ENCODE peak calls at places on chromosomes 13 and 19, in five cellular contexts. N is testis, I is IMR-90, D is AG04450, U is dorsolateral prefrontal cortex. O is an unnamed sample.

GRCh38 chr13:95641291-95641811 is 3.2 kb downstream of the DZIP1 start:
- DNase-seq in I (peak; percentile 27), N (peak; percentile 49), D (no peak), U (peak; percentile 59), O (no peak)

GRCh38 chr19:19261350-19262189 is 11.5 kb downstream of the TM6SF2 start:
- DNase-seq in U (no peak), I (no peak), N (no peak), D (no peak), O (no peak)

GRCh38 chr19:23403581-23404324 is 8.5 kb upstream of the ZNF91 start:
- DNase-seq in I (no peak), U (no peak), N (no peak), D (no peak), O (no peak)

GRCh38 chr13:50911051-50911690 is 1.6 kb downstream of the RNASEH2B start:
- DNase-seq in D (no peak), N (no peak), I (no peak), U (no peak), O (no peak)

GRCh38 chr19:36876993-36877938 is 26.6 kb downstream of the ZNF345 start:
- DNase-seq in U (no peak), D (no peak), I (no peak), N (no peak), O (no peak)

GRCh38 chr13:93345642-93346220 is 119.1 kb downstream of the GPC6 start:
- DNase-seq in U (no peak), D (no peak), N (no peak), I (no peak), O (no peak)

GRCh38 chr13:24127116-24127631 is 33.3 kb upstream of the SPATA13 start:
- DNase-seq in N (no peak), U (no peak), D (no peak), I (peak; percentile 43), O (no peak)

GRCh38 chr13:96993660-96994029 is 631 bp downstream of the OXGR1 start:
- DNase-seq in U (no peak), N (no peak), I (no peak), D (no peak), O (no peak)

GRCh38 chr19:31352782-31353651 is 3.8 kb upstream of the TSHZ3 start:
- DNase-seq in N (no peak), U (no peak), I (no peak), D (no peak), O (no peak)

GRCh38 chr19:39024875-39025641 is 7.3 kb downstream of the FBXO27 start:
- DNase-seq in I (no peak), D (no peak), U (no peak), N (no peak), O (no peak)

GRCh38 chr19:4647676-4648644 is 8.6 kb downstream of the TNFAIP8L1 start:
- DNase-seq in U (no peak), N (peak; percentile 30), D (no peak), I (no peak), O (no peak)
- H3K4me3 ChIP-seq in U (no peak overlapping the region), N (no peak overlapping the region), D (no peak overlapping the region), I (no peak overlapping the region), O (no peak overlapping the region)

GRCh38 chr13:72537782-72538181 is 189.6 kb downstream of the MZT1 start:
- DNase-seq in U (no peak), D (no peak), I (no peak), N (no peak), O (no peak)

GRCh38 chr13:72535076-72535475 is 192.4 kb downstream of the MZT1 start:
- DNase-seq in I (no peak), N (no peak), D (no peak), U (no peak), O (no peak)

GRCh38 chr13:72539925-72540324 is 187.5 kb downstream of the MZT1 start:
- DNase-seq in D (no peak), N (no peak), U (no peak), I (no peak), O (no peak)

GRCh38 chr13:72537400-72537780 is 190.0 kb downstream of the MZT1 start:
- DNase-seq in U (no peak), D (no peak), I (no peak), N (no peak), O (no peak)

DNA sequence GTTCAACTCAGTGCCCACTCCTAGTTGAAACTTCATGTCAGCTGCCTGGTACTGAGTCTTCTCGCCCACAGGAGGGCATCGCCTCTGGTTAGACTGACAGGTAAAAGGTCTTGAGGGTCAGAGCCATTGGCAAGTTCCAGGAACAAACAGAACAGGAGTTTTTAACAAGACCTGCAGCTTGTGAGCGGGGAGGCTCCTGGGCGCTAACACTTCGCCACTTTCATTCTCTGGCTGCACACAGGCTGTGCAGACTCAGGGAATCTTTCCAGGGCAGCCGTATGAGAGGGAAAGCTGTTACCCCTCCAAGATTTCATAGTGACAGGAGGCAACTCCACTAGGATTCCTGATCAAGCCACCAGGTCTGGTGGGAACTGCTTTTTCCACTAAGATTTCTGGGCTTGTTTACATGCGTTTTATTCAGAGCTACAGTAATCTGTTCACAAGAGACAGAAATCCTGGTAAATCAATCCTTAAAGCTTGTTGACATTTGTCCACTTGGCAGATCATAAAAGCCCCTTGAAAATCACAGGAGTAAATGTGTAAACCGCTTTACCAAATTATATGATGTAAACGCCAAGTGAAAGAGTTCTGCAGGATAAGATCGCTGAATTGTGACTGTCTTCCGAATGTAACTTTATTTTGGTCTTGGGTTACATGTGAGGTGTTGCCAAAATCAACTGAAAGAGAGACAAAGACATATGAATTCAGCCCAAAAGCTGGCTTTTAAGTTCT is 190.6 kb downstream of the MZT1 start:
- DNase-seq in N (no peak), D (no peak), I (no peak), U (no peak), O (no peak)
- TF ChIP-seq CTCF in N (no peak), D (no peak), I (no peak), U (no peak), O (no peak)

DNA sequence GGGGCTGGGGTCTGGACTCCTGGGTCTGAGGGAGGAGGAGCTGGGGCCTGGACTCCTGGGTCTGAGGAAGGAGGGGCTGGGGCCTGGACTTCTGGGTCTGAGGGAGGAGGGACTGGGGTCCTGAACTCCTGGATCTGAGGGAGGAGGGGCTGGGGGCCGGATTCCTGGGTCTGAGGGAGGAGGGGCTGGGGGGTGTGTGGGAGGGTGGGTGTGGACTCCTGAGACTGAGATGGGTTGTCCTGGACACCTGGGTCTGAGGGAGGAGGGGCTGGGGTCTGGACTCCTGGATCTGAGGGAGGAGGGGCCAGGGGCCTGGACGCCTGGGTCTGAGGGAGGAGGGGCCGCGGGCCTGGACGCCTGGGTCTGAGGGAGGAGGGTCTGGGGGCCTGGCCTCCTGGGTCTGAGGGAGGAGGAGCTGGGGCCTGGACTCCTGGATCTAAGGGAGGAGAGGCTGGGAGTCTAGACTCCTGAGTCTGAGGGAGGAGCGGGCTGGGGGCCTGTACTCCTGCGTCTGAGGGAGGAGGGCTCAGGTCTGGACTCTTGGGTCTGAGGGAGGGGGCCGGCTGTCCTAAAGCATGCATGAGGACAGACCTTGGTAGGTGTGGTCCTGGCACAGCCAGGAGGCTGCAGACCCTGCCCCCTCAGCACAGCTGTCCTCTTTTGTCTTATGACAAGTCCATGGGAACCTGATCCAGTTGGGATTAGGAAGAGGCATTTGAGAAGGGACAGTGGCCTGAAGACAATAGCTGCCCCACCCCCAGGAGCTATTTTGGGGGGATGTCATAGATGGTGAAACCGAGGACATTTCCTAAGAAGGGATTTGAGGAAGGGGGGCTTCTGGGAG is 1.4 kb downstream of the TNNT1 start:
- DNase-seq in N (no peak), D (no peak), I (no peak), U (no peak), O (peak; percentile 62)
- H3K27me3 ChIP-seq in N (no peaks in the 10 kb centered on the region), D (peaks cover 42% of the 10 kb centered on the region), I (peaks cover 51% of the 10 kb centered on the region), U (peaks cover 56% of the 10 kb centered on the region), O (no peaks in the 10 kb centered on the region)

GRCh38 chr19:11052391-11052790 is 36.9 kb upstream of the LDLR start:
- DNase-seq in I (no peak), D (no peak), N (no peak), U (no peak), O (no peak)
- H3K4me3 ChIP-seq in I (no peak overlapping the region), D (no peak overlapping the region), N (no peak overlapping the region), U (no peak overlapping the region), O (no peak overlapping the region)

DNA sequence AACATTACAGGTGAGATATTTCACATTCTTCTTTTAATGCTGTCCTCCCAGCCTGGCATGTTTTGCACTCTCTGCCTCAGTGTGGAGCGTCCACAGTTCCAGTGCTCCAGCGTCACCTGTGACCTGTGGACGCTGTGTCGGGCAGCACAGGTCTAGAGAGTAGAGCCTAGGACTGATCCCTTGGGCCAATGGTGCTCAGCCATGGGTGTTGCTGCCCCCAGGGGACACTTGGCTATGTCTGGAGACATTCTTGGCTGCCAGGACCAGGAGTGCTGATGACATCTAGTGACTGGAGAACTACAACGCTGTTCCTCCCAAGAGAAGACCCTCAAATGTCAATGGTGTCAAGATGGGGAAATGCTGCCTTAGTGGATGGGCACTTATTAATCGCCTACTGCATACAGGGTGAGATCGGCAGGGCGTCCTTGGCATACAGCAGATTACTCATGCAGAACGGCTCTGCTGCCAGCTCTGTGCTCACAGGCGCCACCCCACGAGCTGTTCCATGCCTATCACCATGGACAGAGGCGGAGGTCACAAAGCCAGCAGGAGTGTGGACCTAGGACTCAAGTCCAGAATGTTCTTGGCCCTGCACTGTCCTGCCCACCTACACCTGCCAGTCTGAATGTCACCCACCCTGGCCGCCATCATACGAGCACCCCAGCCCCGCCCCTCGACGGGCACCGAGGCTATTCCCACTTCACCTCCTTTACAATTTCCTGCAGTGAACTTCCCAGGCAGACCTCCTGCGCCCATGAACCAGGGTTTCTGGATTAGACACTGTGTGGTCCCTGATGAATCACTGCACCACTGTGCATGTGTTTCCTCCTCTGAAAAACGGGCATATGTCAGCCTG is 13.9 kb upstream of the MADCAM1 start:
- DNase-seq in I (no peak), N (no peak), U (no peak), D (no peak), O (no peak)
- TF ChIP-seq CTCF in I (no peak), N (no peak), U (no peak), D (no peak), O (no peak)

GRCh38 chr19:17616961-17617806 is 61.7 kb downstream of the COLGALT1 start:
- DNase-seq in N (peak; percentile 92), D (no peak), I (peak; percentile 9), U (no peak), O (peak; percentile 24)

GRCh38 chr19:17614476-17614875 is 59.0 kb downstream of the COLGALT1 start:
- DNase-seq in D (no peak), U (no peak), N (no peak), I (no peak), O (no peak)

GRCh38 chr19:17617807-17618192 is 62.4 kb downstream of the COLGALT1 start:
- DNase-seq in D (no peak), N (no peak), U (no peak), I (no peak), O (no peak)

GRCh38 chr19:17616686-17616960 is 61.2 kb downstream of the COLGALT1 start:
- DNase-seq in I (no peak), N (no peak), D (no peak), U (no peak), O (no peak)

DNA sequence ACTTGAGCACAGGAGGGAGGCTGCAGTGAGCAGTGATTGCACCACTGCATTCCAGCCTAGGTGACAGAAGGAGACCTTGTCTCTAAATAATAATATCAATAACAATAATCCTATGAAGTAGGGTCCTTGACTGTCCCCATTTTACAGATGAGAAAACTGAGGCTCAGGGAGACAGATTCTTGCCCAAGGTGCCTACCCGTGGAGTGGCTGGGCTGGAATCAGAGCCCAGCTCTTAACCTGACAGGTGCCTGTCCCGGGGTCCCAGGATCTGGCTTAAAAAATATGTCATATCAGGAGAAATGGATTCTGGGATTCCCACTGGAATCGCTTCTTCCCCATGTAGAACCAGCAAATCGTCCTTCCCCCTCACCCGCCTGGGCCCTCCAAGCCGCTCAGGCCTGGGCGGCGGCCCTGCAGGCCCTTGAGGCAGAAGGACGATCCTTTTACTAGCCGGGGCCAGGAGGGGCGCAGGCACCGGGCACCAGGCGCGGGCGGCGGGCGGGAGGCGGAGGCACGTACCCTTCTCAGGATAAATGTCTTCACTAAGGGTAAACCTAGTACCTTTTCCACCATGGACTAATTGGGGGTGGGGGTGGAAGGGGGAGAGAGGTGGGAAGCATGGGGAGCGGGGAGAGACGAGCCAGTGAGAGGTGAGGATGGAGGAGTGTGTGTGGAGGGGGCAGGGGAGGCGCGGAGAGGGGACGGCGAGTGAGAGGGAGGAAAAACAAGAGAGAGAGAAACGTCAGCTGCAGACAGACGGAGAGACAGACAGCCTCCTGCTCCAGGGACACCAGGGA is 60.6 kb downstream of the COLGALT1 start:
- DNase-seq in N (no peak), I (no peak), D (no peak), U (no peak), O (no peak)
- H3K27me3 ChIP-seq in N (no peaks in the 10 kb centered on the region), I (peaks cover 6% of the 10 kb centered on the region), D (peaks cover 4% of the 10 kb centered on the region), U (no peaks in the 10 kb centered on the region), O (no peaks in the 10 kb centered on the region)

O was measured in WERI-Rb-1.